ENCODE peak calls at places on chromosomes 16 and 17, in nine cellular contexts. G is adrenal gland, S is H1, D is fibroblast of lung, Y is endodermal cell, Q is prostate gland, X is neural progenitor cell, E is body of pancreas, H is PC-9. B is an unnamed sample. For H3K4me1, the result is how much of the 10 kb centered on the place peaks cover.

GRCh38 chr17:27824176-27824575 is 23.8 kb upstream of the NOS2 start:
- DNase-seq in G (no peak), D (no peak), H (no peak), Q (no peak), Y (no peak), X (no peak), S (no peak), E (no peak), B (no peak)

GRCh38 chr16:62036101-62036806 is at the start of gene CDH8:
- DNase-seq in D (peak), S (no peak), E (no peak), H (no peak), X (peak), Q (no peak), G (no peak), Y (peak), B (no peak)

GRCh38 chr16:50153648-50154368 is 702 bp downstream of the TENT4B start:
- DNase-seq in D (peak), Y (peak), G (peak), X (peak), E (peak), Q (peak), H (peak), S (no peak), B (peak)

GRCh38 chr16:57614546-57615343 is 13.7 kb upstream of the ADGRG1 start:
- DNase-seq in Q (no peak), Y (peak), G (no peak), X (no peak), H (no peak), E (peak), S (no peak), D (no peak), B (peak)

GRCh38 chr17:77935121-77935571 is 23.4 kb upstream of the TNRC6C start:
- DNase-seq in X (peak), Q (no peak), G (no peak), E (no peak), D (no peak), S (no peak), Y (peak), H (no peak), B (no peak)

GRCh38 chr17:33052856-33053255 is 61.2 kb downstream of the SPACA3 start:
- DNase-seq in S (no peak), X (no peak), Q (no peak), E (no peak), H (no peak), G (no peak), D (peak), Y (peak), B (no peak)

GRCh38 chr16:57736419-57737281 is 1.1 kb downstream of the KATNB1 start:
- DNase-seq in Y (peak), X (peak), D (peak), S (no peak), G (peak), H (peak), E (peak), Q (no peak), B (peak)

GRCh38 chr17:9016941-9017552 is 4.3 kb upstream of the NTN1 start:
- DNase-seq in X (no peak), H (peak), S (no peak), Q (no peak), Y (peak), E (peak), G (no peak), D (no peak), B (no peak)

GRCh38 chr17:76826290-76827138 is 41.7 kb upstream of the MGAT5B start:
- DNase-seq in Q (no peak), G (no peak), D (no peak), E (no peak), X (no peak), Y (no peak), S (no peak), H (no peak), B (no peak)

GRCh38 chr17:77666881-77667395 is 291.6 kb upstream of the TNRC6C start:
- DNase-seq in G (no peak), Q (no peak), X (no peak), D (no peak), E (no peak), S (no peak), Y (no peak), H (no peak), B (peak)

GRCh38 chr17:48544356-48545021 is 420 bp downstream of the HOXB2 start:
- DNase-seq in Y (peak), S (no peak), Q (peak), X (peak), H (no peak), E (peak), D (peak), G (peak), B (peak)

GRCh38 chr17:10243905-10244844 is 45.8 kb upstream of the GAS7 start:
- DNase-seq in S (no peak), Q (no peak), E (no peak), X (no peak), D (no peak), G (no peak), Y (no peak), H (no peak), B (no peak)

GRCh38 chr17:7001562-7001961 is 5.7 kb downstream of the ALOX12 start:
- DNase-seq in X (peak), Q (no peak), D (no peak), Y (peak), S (no peak), E (no peak), G (no peak), H (peak), B (peak)

GRCh38 chr16:49604602-49605001 is 231.0 kb downstream of the C16orf78 start:
- DNase-seq in G (no peak), Y (peak), E (no peak), D (no peak), Q (no peak), H (no peak), S (no peak), X (no peak), B (no peak)

GRCh38 chr17:12134101-12134500 is 113.4 kb downstream of the MAP2K4 start:
- DNase-seq in X (no peak), D (no peak), E (no peak), G (no peak), Y (no peak), Q (no peak), S (no peak), H (no peak), B (no peak)

GRCh38 chr17:76716146-76716833 is 5.5 kb upstream of the MXRA7 start:
- DNase-seq in H (no peak), Q (no peak), X (no peak), D (peak), E (peak), G (no peak), S (no peak), Y (no peak), B (peak)

GRCh38 chr17:8857919-8858318 is 9.6 kb downstream of the PIK3R6 start:
- DNase-seq in S (no peak), Y (peak), X (no peak), G (no peak), H (no peak), Q (no peak), E (no peak), D (peak), B (peak)

DNA sequence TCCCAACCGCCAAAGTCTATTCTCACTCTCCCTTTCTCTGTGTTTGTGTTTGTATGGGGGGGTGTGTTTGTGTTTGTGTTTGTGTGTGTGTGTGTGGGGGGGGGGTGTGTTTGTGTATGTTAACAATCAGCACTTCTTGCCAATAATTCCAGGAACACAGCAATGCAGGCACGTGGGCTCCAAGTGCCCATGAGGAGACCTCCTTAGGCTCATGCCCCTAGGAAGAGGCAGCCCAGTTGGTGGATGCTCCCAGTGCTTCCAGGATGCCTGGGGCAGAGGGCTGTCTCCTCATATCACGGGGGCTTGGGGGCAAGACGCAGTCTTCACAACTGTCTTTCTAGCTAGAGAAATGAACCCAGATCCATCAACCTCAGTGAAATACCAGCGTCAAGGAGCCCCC is 9.9 kb downstream of the ABR start:
- DNase-seq in E (no peak), X (no peak), S (no peak), D (no peak), Q (no peak), H (no peak), G (no peak), Y (no peak), B (no peak)
- TF ChIP-seq CTCF in E (no peak), X (no peak), S (no peak), D (no peak), Q (no peak), H (no peak), G (no peak), Y (no peak), B (no peak)

GRCh38 chr17:75570772-75571171 is 16.8 kb upstream of the MYO15B start:
- DNase-seq in X (no peak), H (no peak), S (no peak), E (no peak), G (no peak), D (no peak), Q (no peak), Y (no peak), B (no peak)

GRCh38 chr17:75572713-75573539 is 14.7 kb upstream of the MYO15B start:
- DNase-seq in Y (peak), X (no peak), G (no peak), H (no peak), Q (no peak), E (no peak), D (no peak), S (no peak), B (no peak)

GRCh38 chr17:75570034-75570676 is 17.4 kb upstream of the MYO15B start:
- DNase-seq in G (no peak), H (no peak), Q (no peak), X (no peak), S (no peak), E (no peak), D (no peak), Y (peak), B (no peak)

GRCh38 chr17:75571885-75572215 is 15.8 kb upstream of the MYO15B start:
- DNase-seq in D (no peak), Y (peak), S (no peak), X (no peak), H (no peak), Q (no peak), G (no peak), E (no peak), B (no peak)

DNA sequence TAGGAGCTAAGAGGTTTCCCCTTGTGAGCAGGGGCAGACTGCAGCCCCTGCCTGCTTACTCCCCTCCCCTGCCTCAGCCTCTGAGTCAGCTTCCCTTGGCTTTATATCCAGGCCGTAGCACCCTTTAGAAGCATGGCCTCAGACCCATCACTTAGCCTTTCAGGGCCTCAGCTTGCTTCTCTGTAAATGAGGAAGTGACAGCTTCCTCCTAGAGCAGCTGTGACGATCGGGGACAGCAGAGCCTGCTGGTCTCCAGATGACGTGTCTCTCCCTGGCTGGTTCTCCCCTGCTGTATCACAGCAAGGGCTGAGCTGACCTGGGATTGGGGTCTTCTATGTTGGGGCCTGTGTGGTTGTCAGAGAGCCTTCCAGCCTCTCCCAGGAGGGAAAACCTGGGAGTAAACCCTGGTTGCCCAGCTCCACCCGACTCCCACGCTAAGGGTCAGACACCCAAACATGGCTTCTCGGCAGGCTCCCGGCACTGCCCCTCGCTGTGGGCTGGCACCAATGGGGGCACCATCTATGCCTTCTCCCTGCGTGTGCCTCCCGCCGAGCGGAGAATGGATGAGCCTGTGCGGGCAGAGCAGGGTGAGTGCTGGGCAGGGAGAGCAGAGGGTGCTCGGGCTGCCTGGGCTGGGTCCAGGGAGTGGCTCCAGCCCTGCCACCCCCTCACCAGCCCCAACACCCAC is 16.3 kb upstream of the MYO15B start:
- DNase-seq in Q (no peak), G (peak), D (peak), X (no peak), H (no peak), Y (peak), S (no peak), E (peak), B (peak)
- H3K4me1 ChIP-seq in Q (under half), G (under half), D (under half), X (under half), H (under half), Y (under half), S (under half), E (under half), B (under half)

GRCh38 chr16:11232852-11233726 is 22.9 kb downstream of the SOCS1 start:
- DNase-seq in H (no peak), G (no peak), E (peak), Y (peak), X (no peak), S (no peak), D (no peak), Q (no peak), B (peak)
- H3K27ac ChIP-seq in H (no peak), G (no peak), E (no peak), Y (no peak), X (no peak), S (no peak), D (no peak), Q (no peak), B (peak)

DNA sequence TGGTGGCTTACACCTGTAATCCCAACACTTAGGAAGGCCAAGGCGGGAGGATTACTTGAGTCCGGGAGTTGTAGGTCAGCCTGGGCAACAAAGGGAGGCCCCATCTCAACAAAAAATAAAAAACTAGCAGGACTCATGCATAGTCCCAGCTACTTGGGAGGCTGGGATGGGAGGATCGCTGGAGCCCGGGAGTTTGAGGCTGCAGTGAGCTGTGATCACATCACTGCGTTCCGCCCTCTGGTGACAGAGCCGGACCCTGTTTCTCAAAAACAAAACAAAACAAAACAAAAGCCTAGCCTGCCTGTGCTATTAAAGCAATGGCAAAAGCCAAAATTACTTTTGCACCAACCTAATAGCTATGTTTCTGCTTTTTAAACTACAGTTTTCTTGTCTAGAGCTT is 1.5 kb downstream of the FCSK start:
- DNase-seq in S (no peak), Q (no peak), H (no peak), E (no peak), D (no peak), G (no peak), Y (no peak), X (no peak), B (no peak)
- TF ChIP-seq CTCF in S (no peak), Q (no peak), H (no peak), E (no peak), D (no peak), G (no peak), Y (no peak), X (peak), B (no peak)

DNA sequence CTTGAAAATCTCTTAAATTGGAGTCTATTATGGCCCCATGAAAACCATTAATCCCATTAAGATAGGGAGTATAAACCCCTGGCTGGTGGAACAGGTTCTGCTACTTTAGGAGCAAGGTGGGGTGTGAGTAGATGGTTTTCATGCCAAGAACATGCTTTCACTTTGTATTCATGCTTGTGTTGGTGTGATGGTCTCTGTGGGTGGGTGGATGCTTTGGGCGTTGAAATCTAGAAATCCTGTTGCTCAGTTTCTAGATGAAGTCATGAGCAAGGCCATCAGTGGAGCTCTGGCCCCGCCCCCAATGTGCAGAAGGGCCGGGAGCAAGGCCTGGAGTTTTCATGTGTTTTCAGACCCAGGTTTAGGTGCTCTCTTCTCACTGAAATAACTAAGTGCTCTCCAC is 20.1 kb downstream of the PLD6 start:
- DNase-seq in Q (peak), G (peak), S (no peak), Y (no peak), X (no peak), D (peak), E (peak), H (peak), B (no peak)
- H3K4me1 ChIP-seq in Q (under half), G (under half), S (under half), Y (under half), X (under half), D (under half), E (under half), H (under half), B (under half)

GRCh38 chr16:21277045-21277926 is 804 bp downstream of the CRYM start:
- DNase-seq in H (no peak), S (no peak), D (no peak), E (no peak), Q (no peak), X (no peak), G (no peak), Y (no peak), B (no peak)
- H3K27ac ChIP-seq in H (no peak), S (no peak), D (no peak), E (no peak), Q (no peak), X (no peak), G (no peak), Y (no peak), B (no peak)

DNA sequence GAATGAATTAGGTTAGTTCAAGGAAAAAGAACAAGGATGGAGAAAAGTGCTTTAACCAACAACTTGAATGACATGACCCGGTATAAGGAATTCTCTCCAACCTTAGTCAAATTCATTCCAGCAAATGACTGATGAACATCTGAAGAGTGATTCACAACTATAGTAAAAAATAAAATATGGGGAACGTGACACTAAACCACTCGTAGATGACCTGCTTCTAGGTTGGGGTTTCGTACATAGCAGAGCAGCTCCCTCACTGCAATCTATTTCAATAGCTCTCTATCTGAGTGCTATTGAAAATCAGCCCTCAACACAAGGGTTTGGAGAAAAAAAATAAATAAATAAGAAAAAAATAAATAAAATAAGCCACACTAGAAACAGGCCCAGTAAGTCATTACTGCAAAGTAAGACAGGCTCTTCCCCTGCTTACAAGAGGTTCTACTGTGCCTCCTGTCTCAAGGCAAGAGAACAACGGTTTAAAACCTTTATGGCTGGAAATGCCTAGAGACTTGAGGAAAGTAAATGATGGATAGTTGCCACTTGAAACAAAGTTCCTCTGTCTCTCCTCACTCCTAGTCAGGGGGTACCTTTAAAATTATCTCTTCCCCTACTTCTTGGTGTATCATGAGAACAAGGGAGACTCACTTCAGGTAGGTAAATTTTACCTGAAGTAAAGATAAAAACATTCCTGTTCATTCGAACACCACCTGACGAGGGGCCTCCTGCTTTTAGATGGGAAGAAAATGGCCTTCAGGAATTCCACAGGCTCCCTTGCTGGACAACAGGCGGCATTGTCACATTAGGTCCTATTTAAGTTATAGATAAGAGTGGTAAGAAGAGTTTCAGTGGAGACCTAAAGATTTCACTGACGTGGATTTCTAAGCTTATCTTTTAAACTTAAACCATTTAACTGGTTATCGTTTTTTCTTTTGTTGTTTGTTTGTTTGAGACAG is 20.5 kb downstream of the COG7 start:
- DNase-seq in E (no peak), X (no peak), G (no peak), H (no peak), Y (no peak), D (peak), Q (no peak), S (no peak), B (no peak)
- TF ChIP-seq CTCF in E (peak), X (no peak), G (peak), H (no peak), Y (no peak), D (no peak), Q (no peak), S (no peak), B (no peak)

GRCh38 chr16:30004811-30005242 is 6.0 kb downstream of the DOC2A start:
- DNase-seq in Q (no peak), Y (no peak), H (no peak), G (no peak), S (no peak), X (no peak), D (no peak), E (no peak), B (no peak)
- H3K4me1 ChIP-seq in Q (under half), Y (under half), H (under half), G (under half), S (under half), X (under half), D (under half), E (under half), B (under half)

GRCh38 chr17:73285916-73286862 is 24.5 kb upstream of the CPSF4L start:
- DNase-seq in G (no peak), E (no peak), H (no peak), X (no peak), D (no peak), Q (no peak), Y (no peak), S (no peak), B (no peak)
- H3K27ac ChIP-seq in G (peak), E (peak), H (no peak), X (no peak), D (no peak), Q (peak), Y (peak), S (no peak), B (peak)